ENCODE peak calls at places on chromosomes 3 and 15, in seven cellular contexts. One of them, this sample, is unnamed.

GRCh38 chr3:57110214-57110613 is 49.8 kb downstream of the SPATA12 start:
- DNase-seq in GM12878: no peak
- DNase-seq in HCT116: no peak
- DNase-seq in H1: no peak
- DNase-seq in HepG2: no peak
- DNase-seq in SK-N-SH: no peak
- DNase-seq in K562: no peak
- DNase-seq in this sample: no peak

GRCh38 chr3:120497813-120498212 is 47.0 kb upstream of the FSTL1 start:
- DNase-seq in HepG2: no peak
- DNase-seq in K562: no peak
- DNase-seq in GM12878: no peak
- DNase-seq in SK-N-SH: no peak
- DNase-seq in HCT116: no peak
- DNase-seq in H1: no peak
- DNase-seq in this sample: no peak

GRCh38 chr3:168424059-168424765 is 328.5 kb upstream of the GOLIM4 start:
- DNase-seq in HCT116: no peak
- DNase-seq in GM12878: no peak
- DNase-seq in H1: no peak
- DNase-seq in HepG2: no peak
- DNase-seq in K562: no peak
- DNase-seq in SK-N-SH: no peak
- DNase-seq in this sample: peak

GRCh38 chr3:191761906-191762305 is 300.9 kb downstream of the PYDC2 start:
- DNase-seq in HepG2: no peak
- DNase-seq in H1: no peak
- DNase-seq in SK-N-SH: no peak
- DNase-seq in HCT116: no peak
- DNase-seq in K562: no peak
- DNase-seq in GM12878: no peak
- DNase-seq in this sample: no peak

GRCh38 chr3:13346481-13347389 is 73.4 kb downstream of the NUP210 start:
- DNase-seq in HepG2: no peak
- DNase-seq in K562: no peak
- DNase-seq in GM12878: no peak
- DNase-seq in H1: peak
- DNase-seq in HCT116: no peak
- DNase-seq in SK-N-SH: peak
- DNase-seq in this sample: peak

GRCh38 chr3:160372780-160373179 is 26.2 kb downstream of the IFT80 start:
- DNase-seq in HepG2: no peak
- DNase-seq in HCT116: no peak
- DNase-seq in SK-N-SH: no peak
- DNase-seq in H1: no peak
- DNase-seq in GM12878: no peak
- DNase-seq in K562: no peak
- DNase-seq in this sample: no peak

GRCh38 chr3:148880681-148881080 is 15.6 kb downstream of the CPA3 start:
- DNase-seq in SK-N-SH: peak
- DNase-seq in GM12878: no peak
- DNase-seq in K562: no peak
- DNase-seq in H1: no peak
- DNase-seq in HepG2: peak
- DNase-seq in HCT116: peak
- DNase-seq in this sample: no peak

GRCh38 chr15:92886815-92887214 is 13.3 kb upstream of the CHD2 start:
- DNase-seq in HepG2: no peak
- DNase-seq in HCT116: no peak
- DNase-seq in SK-N-SH: no peak
- DNase-seq in GM12878: no peak
- DNase-seq in K562: no peak
- DNase-seq in H1: no peak
- DNase-seq in this sample: no peak

GRCh38 chr15:100199711-100200286 is 142.0 kb downstream of the ADAMTS17 start:
- DNase-seq in HepG2: no peak
- DNase-seq in H1: peak
- DNase-seq in GM12878: no peak
- DNase-seq in SK-N-SH: no peak
- DNase-seq in K562: no peak
- DNase-seq in HCT116: no peak
- DNase-seq in this sample: no peak

GRCh38 chr15:99440029-99440428 is 125.8 kb upstream of the MEF2A start:
- DNase-seq in H1: no peak
- DNase-seq in HCT116: no peak
- DNase-seq in SK-N-SH: peak
- DNase-seq in GM12878: no peak
- DNase-seq in HepG2: no peak
- DNase-seq in K562: no peak
- DNase-seq in this sample: no peak

DNA sequence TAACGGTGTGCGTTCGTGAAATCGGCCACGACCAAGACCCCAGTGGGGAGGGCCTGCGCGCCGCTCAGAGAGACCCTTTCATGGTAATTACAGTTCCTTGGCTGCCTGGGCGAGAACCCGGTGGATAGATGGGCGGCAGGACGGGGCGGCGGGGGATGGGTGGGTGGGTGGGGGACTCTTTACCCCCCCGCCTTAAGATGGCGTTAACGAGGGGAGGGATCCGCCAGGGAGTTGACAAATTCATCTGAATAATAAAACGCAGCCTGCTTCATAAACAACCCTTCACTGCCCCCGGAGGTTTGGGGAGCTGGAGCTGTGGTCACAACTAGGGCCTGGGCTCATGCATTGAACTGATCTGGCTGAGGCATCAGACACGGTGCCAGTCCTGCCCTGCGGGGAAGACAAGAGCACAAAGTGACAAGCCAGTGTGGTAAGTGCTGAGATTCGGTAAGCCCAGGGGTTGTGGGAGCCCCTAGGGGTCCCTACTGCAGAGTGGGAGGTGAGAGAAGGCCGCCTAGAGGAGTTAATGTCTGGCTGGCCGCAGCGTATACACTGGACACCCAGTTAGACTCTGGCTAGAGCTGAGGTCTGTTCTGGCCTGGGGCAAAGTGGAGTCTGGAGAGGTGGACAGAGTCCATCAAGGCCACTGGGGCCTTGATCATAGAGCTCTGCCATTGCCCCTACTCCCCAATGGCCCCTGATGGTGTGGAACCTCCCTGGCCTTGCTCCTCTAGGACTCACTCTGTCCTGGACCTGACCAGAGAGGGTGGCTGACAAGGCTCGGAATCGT is 766 bp downstream of the MRAS start:
- DNase-seq in K562: no peak
- DNase-seq in GM12878: no peak
- DNase-seq in HCT116: no peak
- DNase-seq in H1: peak
- DNase-seq in SK-N-SH: peak
- DNase-seq in HepG2: peak
- DNase-seq in this sample: no peak
- TF ChIP-seq JUND in K562: no peak
- TF ChIP-seq JUND in GM12878: no peak
- TF ChIP-seq JUND in HCT116: no peak
- TF ChIP-seq JUND in H1: no peak
- TF ChIP-seq JUND in SK-N-SH: no peak
- TF ChIP-seq JUND in HepG2: no peak
- TF ChIP-seq JUND in this sample: no peak

GRCh38 chr15:41337047-41337446 is 4.4 kb downstream of the NUSAP1 start:
- DNase-seq in H1: no peak
- DNase-seq in HCT116: no peak
- DNase-seq in SK-N-SH: no peak
- DNase-seq in GM12878: no peak
- DNase-seq in K562: no peak
- DNase-seq in HepG2: no peak
- DNase-seq in this sample: no peak

GRCh38 chr15:41331833-41332787 is at the start of gene OIP5:
- DNase-seq in HCT116: peak
- DNase-seq in HepG2: peak
- DNase-seq in SK-N-SH: peak
- DNase-seq in K562: peak
- DNase-seq in H1: peak
- DNase-seq in GM12878: peak
- DNase-seq in this sample: peak

GRCh38 chr15:41336549-41336948 is 3.9 kb downstream of the NUSAP1 start:
- DNase-seq in HepG2: no peak
- DNase-seq in K562: no peak
- DNase-seq in GM12878: no peak
- DNase-seq in SK-N-SH: no peak
- DNase-seq in H1: no peak
- DNase-seq in HCT116: no peak
- DNase-seq in this sample: no peak

GRCh38 chr15:41332788-41333527 is at the start of gene NUSAP1:
- DNase-seq in H1: no peak
- DNase-seq in HCT116: no peak
- DNase-seq in GM12878: no peak
- DNase-seq in SK-N-SH: no peak
- DNase-seq in HepG2: peak
- DNase-seq in K562: no peak
- DNase-seq in this sample: no peak

DNA sequence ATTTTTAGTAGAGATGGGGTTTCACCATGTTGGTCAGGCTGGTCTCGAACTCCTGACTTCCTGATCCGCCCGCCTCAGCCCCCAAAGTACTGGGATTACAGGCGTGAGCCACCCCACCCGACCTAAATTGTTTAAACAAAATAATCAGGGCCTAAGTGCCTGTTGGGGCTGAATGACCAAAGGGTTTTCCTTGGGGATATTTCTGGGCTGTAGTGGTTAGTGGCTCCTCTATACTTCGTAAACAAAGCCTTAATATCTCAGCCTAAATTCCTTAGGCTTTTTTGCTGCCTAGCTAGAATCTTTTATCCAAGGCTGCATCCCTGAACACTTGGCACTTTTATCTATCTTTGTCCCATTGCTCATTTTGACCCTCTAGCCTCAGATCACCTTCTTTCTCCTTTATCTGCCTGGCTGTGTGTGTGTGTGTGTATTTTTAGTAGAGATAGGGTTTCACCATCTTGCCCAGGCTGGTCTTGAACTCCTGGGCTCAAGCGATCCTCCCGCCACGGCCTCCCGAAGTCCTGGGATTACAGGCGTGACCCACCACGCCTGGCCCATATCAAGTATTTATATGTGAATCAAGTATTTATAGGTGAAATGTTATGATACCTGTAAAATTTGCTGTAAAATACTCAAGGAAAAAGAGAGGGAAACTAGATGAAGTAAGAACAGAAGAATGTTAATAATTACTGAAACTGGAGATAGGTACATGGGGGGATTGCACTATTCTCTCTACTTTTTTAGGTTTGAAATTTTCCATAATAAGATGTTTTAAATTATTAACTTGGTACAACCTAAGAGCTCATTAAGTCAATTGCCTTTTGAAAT is 1.8 kb downstream of the NUSAP1 start:
- DNase-seq in SK-N-SH: no peak
- DNase-seq in K562: no peak
- DNase-seq in HCT116: no peak
- DNase-seq in HepG2: no peak
- DNase-seq in GM12878: no peak
- DNase-seq in H1: no peak
- DNase-seq in this sample: no peak
- TF ChIP-seq JUND in SK-N-SH: no peak
- TF ChIP-seq JUND in K562: no peak
- TF ChIP-seq JUND in HCT116: no peak
- TF ChIP-seq JUND in HepG2: no peak
- TF ChIP-seq JUND in GM12878: no peak
- TF ChIP-seq JUND in H1: no peak
- TF ChIP-seq JUND in this sample: no peak

GRCh38 chr15:78263907-78264303 is 457 bp upstream of the DNAJA4 start:
- DNase-seq in GM12878: no peak
- DNase-seq in HCT116: no peak
- DNase-seq in K562: no peak
- DNase-seq in SK-N-SH: no peak
- DNase-seq in HepG2: no peak
- DNase-seq in H1: no peak
- DNase-seq in this sample: no peak
- TF ChIP-seq JUND in GM12878: no peak
- TF ChIP-seq JUND in HCT116: no peak
- TF ChIP-seq JUND in K562: no peak
- TF ChIP-seq JUND in SK-N-SH: no peak
- TF ChIP-seq JUND in HepG2: no peak
- TF ChIP-seq JUND in H1: no peak
- TF ChIP-seq JUND in this sample: no peak

GRCh38 chr3:52470920-52471319 is 15.5 kb downstream of the NISCH start:
- DNase-seq in HepG2: no peak
- DNase-seq in SK-N-SH: no peak
- DNase-seq in GM12878: no peak
- DNase-seq in HCT116: no peak
- DNase-seq in H1: no peak
- DNase-seq in K562: no peak
- DNase-seq in this sample: no peak

GRCh38 chr3:52469001-52469400 is 13.6 kb downstream of the NISCH start:
- DNase-seq in HepG2: no peak
- DNase-seq in K562: no peak
- DNase-seq in HCT116: no peak
- DNase-seq in H1: no peak
- DNase-seq in SK-N-SH: no peak
- DNase-seq in GM12878: no peak
- DNase-seq in this sample: no peak

GRCh38 chr3:52472239-52472783 is 16.9 kb downstream of the NISCH start:
- DNase-seq in HepG2: no peak
- DNase-seq in H1: no peak
- DNase-seq in SK-N-SH: no peak
- DNase-seq in HCT116: no peak
- DNase-seq in GM12878: no peak
- DNase-seq in K562: no peak
- DNase-seq in this sample: no peak

GRCh38 chr3:52473031-52473430 is 17.6 kb downstream of the NISCH start:
- DNase-seq in GM12878: no peak
- DNase-seq in H1: no peak
- DNase-seq in K562: no peak
- DNase-seq in HepG2: no peak
- DNase-seq in HCT116: no peak
- DNase-seq in SK-N-SH: no peak
- DNase-seq in this sample: no peak

DNA sequence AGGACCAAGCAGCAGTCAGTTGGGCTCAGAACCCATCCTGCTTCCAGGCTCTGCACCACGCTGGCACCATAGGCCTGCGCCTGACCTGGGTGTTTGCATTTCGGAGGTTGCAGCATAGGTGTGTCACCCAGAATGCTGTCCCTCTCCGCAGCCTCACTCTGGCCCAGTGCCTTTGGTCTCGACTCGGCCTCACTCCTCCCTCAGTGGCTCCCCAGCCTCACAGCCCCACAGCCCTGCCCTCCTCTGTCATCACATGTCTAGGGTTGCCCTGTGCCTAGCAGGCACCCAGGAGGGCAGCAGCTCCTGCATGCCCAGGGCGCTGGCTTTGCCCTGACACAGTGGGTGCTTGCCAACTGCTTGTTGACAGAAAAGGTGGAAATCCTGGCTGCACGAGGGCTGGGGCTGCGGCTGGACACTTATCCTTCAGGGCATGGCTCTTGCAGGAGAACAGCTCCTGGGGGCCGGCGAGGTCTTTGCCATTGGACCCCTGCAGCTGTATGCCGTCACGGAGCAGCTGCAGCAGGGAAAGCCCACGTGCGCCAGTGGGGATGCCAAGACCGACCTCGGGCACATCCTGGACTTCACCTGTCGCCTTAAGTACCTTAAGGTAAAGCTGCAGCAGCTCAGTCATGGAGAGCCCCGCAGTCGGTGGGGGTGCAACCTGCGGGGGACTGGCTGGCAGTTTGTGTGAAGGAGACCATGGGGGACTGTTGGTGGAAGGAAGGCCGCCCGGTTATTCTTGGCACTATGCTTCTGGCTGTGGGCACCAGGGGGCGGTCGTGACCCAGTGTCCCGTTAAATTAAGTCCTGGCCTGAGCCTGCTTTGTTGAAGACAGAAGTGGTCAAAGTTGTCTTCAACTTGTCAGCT is 16.2 kb downstream of the NISCH start:
- DNase-seq in HCT116: no peak
- DNase-seq in K562: no peak
- DNase-seq in SK-N-SH: peak
- DNase-seq in HepG2: no peak
- DNase-seq in H1: peak
- DNase-seq in GM12878: no peak
- DNase-seq in this sample: peak
- TF ChIP-seq JUND in HCT116: no peak
- TF ChIP-seq JUND in K562: no peak
- TF ChIP-seq JUND in SK-N-SH: no peak
- TF ChIP-seq JUND in HepG2: no peak
- TF ChIP-seq JUND in H1: no peak
- TF ChIP-seq JUND in GM12878: no peak
- TF ChIP-seq JUND in this sample: no peak